ENCODE peak calls at places on chromosomes 16 and 17, in six cellular contexts. One of them, this sample, is unnamed.

GRCh38 chr16:11218324-11218962 is 37.6 kb downstream of the SOCS1 start:
- DNase-seq in iPS DF 19.7: no peak
- DNase-seq in stimulated activated CD4-positive, alpha-beta T cell treated with anti-CD3 and anti-CD28 coated beads, Interleukin-4, amount 100 ng/mL, for 48 hours: no peak
- DNase-seq in lower lobe of right lung: no peak
- DNase-seq in NCI-H1092: no peak
- DNase-seq in skeletal muscle cell: no peak
- DNase-seq in this sample: no peak

GRCh38 chr16:88466175-88466862 is 13.2 kb downstream of the ZFPM1 start:
- DNase-seq in iPS DF 19.7: no peak
- DNase-seq in stimulated activated CD4-positive, alpha-beta T cell treated with anti-CD3 and anti-CD28 coated beads, Interleukin-4, amount 100 ng/mL, for 48 hours: no peak
- DNase-seq in skeletal muscle cell: no peak
- DNase-seq in NCI-H1092: no peak
- DNase-seq in lower lobe of right lung: no peak
- DNase-seq in this sample: no peak

GRCh38 chr17:65559802-65560627 is 1.4 kb downstream of the AXIN2 start:
- DNase-seq in lower lobe of right lung: peak; percentile 61
- DNase-seq in NCI-H1092: no peak
- DNase-seq in iPS DF 19.7: no peak
- DNase-seq in skeletal muscle cell: no peak
- DNase-seq in stimulated activated CD4-positive, alpha-beta T cell treated with anti-CD3 and anti-CD28 coated beads, Interleukin-4, amount 100 ng/mL, for 48 hours: no peak
- DNase-seq in this sample: peak; percentile 78

GRCh38 chr17:1412185-1413110 is 12.4 kb upstream of the YWHAE start:
- DNase-seq in iPS DF 19.7: no peak
- DNase-seq in lower lobe of right lung: peak; percentile 70
- DNase-seq in skeletal muscle cell: no peak
- DNase-seq in stimulated activated CD4-positive, alpha-beta T cell treated with anti-CD3 and anti-CD28 coated beads, Interleukin-4, amount 100 ng/mL, for 48 hours: no peak
- DNase-seq in NCI-H1092: no peak
- DNase-seq in this sample: peak; percentile 42

GRCh38 chr17:4176803-4177472 is 33.9 kb downstream of the CYB5D2 start:
- DNase-seq in skeletal muscle cell: no peak
- DNase-seq in iPS DF 19.7: no peak
- DNase-seq in stimulated activated CD4-positive, alpha-beta T cell treated with anti-CD3 and anti-CD28 coated beads, Interleukin-4, amount 100 ng/mL, for 48 hours: no peak
- DNase-seq in NCI-H1092: no peak
- DNase-seq in lower lobe of right lung: no peak
- DNase-seq in this sample: peak; percentile 28

GRCh38 chr17:8747731-8748130 is 3.1 kb upstream of the CCDC42 start:
- DNase-seq in lower lobe of right lung: no peak
- DNase-seq in NCI-H1092: no peak
- DNase-seq in skeletal muscle cell: no peak
- DNase-seq in iPS DF 19.7: no peak
- DNase-seq in stimulated activated CD4-positive, alpha-beta T cell treated with anti-CD3 and anti-CD28 coated beads, Interleukin-4, amount 100 ng/mL, for 48 hours: no peak
- DNase-seq in this sample: no peak

GRCh38 chr17:19012171-19013080 is 7.9 kb upstream of the FAM83G start:
- DNase-seq in iPS DF 19.7: no peak
- DNase-seq in lower lobe of right lung: peak; percentile 22
- DNase-seq in skeletal muscle cell: no peak
- DNase-seq in NCI-H1092: no peak
- DNase-seq in stimulated activated CD4-positive, alpha-beta T cell treated with anti-CD3 and anti-CD28 coated beads, Interleukin-4, amount 100 ng/mL, for 48 hours: no peak
- DNase-seq in this sample: peak; percentile 12

GRCh38 chr17:77345260-77345910 is 204.6 kb downstream of the SEC14L1 start:
- DNase-seq in lower lobe of right lung: no peak
- DNase-seq in NCI-H1092: no peak
- DNase-seq in stimulated activated CD4-positive, alpha-beta T cell treated with anti-CD3 and anti-CD28 coated beads, Interleukin-4, amount 100 ng/mL, for 48 hours: no peak
- DNase-seq in iPS DF 19.7: no peak
- DNase-seq in skeletal muscle cell: no peak
- DNase-seq in this sample: no peak

GRCh38 chr17:8320990-8321389 is 10.9 kb downstream of the ARHGEF15 start:
- DNase-seq in lower lobe of right lung: no peak
- DNase-seq in skeletal muscle cell: no peak
- DNase-seq in stimulated activated CD4-positive, alpha-beta T cell treated with anti-CD3 and anti-CD28 coated beads, Interleukin-4, amount 100 ng/mL, for 48 hours: no peak
- DNase-seq in iPS DF 19.7: no peak
- DNase-seq in NCI-H1092: no peak
- DNase-seq in this sample: no peak

GRCh38 chr16:86835981-86836380 is 257.6 kb downstream of the FOXL1 start:
- DNase-seq in stimulated activated CD4-positive, alpha-beta T cell treated with anti-CD3 and anti-CD28 coated beads, Interleukin-4, amount 100 ng/mL, for 48 hours: no peak
- DNase-seq in lower lobe of right lung: no peak
- DNase-seq in iPS DF 19.7: no peak
- DNase-seq in skeletal muscle cell: no peak
- DNase-seq in NCI-H1092: no peak
- DNase-seq in this sample: no peak

GRCh38 chr16:17171250-17172143 is 299.3 kb downstream of the XYLT1 start:
- DNase-seq in skeletal muscle cell: no peak
- DNase-seq in lower lobe of right lung: no peak
- DNase-seq in NCI-H1092: no peak
- DNase-seq in stimulated activated CD4-positive, alpha-beta T cell treated with anti-CD3 and anti-CD28 coated beads, Interleukin-4, amount 100 ng/mL, for 48 hours: no peak
- DNase-seq in iPS DF 19.7: no peak
- DNase-seq in this sample: no peak

GRCh38 chr17:31467502-31468256 is 76.2 kb downstream of the RAB11FIP4 start:
- DNase-seq in NCI-H1092: no peak
- DNase-seq in lower lobe of right lung: no peak
- DNase-seq in skeletal muscle cell: no peak
- DNase-seq in iPS DF 19.7: no peak
- DNase-seq in stimulated activated CD4-positive, alpha-beta T cell treated with anti-CD3 and anti-CD28 coated beads, Interleukin-4, amount 100 ng/mL, for 48 hours: no peak
- DNase-seq in this sample: peak; percentile 67

GRCh38 chr17:60095830-60096229 is 17.1 kb upstream of the HEATR6 start:
- DNase-seq in stimulated activated CD4-positive, alpha-beta T cell treated with anti-CD3 and anti-CD28 coated beads, Interleukin-4, amount 100 ng/mL, for 48 hours: no peak
- DNase-seq in NCI-H1092: no peak
- DNase-seq in iPS DF 19.7: no peak
- DNase-seq in skeletal muscle cell: no peak
- DNase-seq in lower lobe of right lung: no peak
- DNase-seq in this sample: no peak

GRCh38 chr16:68378436-68379415 is 67.9 kb downstream of the PRMT7 start:
- DNase-seq in iPS DF 19.7: no peak
- DNase-seq in NCI-H1092: no peak
- DNase-seq in stimulated activated CD4-positive, alpha-beta T cell treated with anti-CD3 and anti-CD28 coated beads, Interleukin-4, amount 100 ng/mL, for 48 hours: no peak
- DNase-seq in skeletal muscle cell: no peak
- DNase-seq in lower lobe of right lung: no peak
- DNase-seq in this sample: no peak

GRCh38 chr17:68004201-68004600 is 7.9 kb upstream of the C17orf58 start:
- DNase-seq in skeletal muscle cell: no peak
- DNase-seq in iPS DF 19.7: no peak
- DNase-seq in NCI-H1092: no peak
- DNase-seq in stimulated activated CD4-positive, alpha-beta T cell treated with anti-CD3 and anti-CD28 coated beads, Interleukin-4, amount 100 ng/mL, for 48 hours: no peak
- DNase-seq in lower lobe of right lung: no peak
- DNase-seq in this sample: no peak

GRCh38 chr17:1735418-1735817 is 7.3 kb upstream of the SERPINF2 start:
- DNase-seq in stimulated activated CD4-positive, alpha-beta T cell treated with anti-CD3 and anti-CD28 coated beads, Interleukin-4, amount 100 ng/mL, for 48 hours: no peak
- DNase-seq in iPS DF 19.7: no peak
- DNase-seq in skeletal muscle cell: no peak
- DNase-seq in lower lobe of right lung: no peak
- DNase-seq in NCI-H1092: no peak
- DNase-seq in this sample: no peak

GRCh38 chr17:78040561-78041400 is 82.3 kb downstream of the TNRC6C start:
- DNase-seq in NCI-H1092: peak; percentile 63
- DNase-seq in skeletal muscle cell: no peak
- DNase-seq in stimulated activated CD4-positive, alpha-beta T cell treated with anti-CD3 and anti-CD28 coated beads, Interleukin-4, amount 100 ng/mL, for 48 hours: no peak
- DNase-seq in iPS DF 19.7: no peak
- DNase-seq in lower lobe of right lung: peak; percentile 76
- DNase-seq in this sample: peak; percentile 59

GRCh38 chr17:77328823-77329740 is 188.3 kb downstream of the SEC14L1 start:
- DNase-seq in iPS DF 19.7: no peak
- DNase-seq in skeletal muscle cell: no peak
- DNase-seq in lower lobe of right lung: peak; percentile 38
- DNase-seq in NCI-H1092: no peak
- DNase-seq in stimulated activated CD4-positive, alpha-beta T cell treated with anti-CD3 and anti-CD28 coated beads, Interleukin-4, amount 100 ng/mL, for 48 hours: no peak
- DNase-seq in this sample: no peak

GRCh38 chr16:10180771-10181163 is 1.5 kb downstream of the GRIN2A start:
- DNase-seq in lower lobe of right lung: no peak
- DNase-seq in iPS DF 19.7: no peak
- DNase-seq in skeletal muscle cell: no peak
- DNase-seq in stimulated activated CD4-positive, alpha-beta T cell treated with anti-CD3 and anti-CD28 coated beads, Interleukin-4, amount 100 ng/mL, for 48 hours: peak; percentile 18
- DNase-seq in NCI-H1092: no peak
- DNase-seq in this sample: peak; percentile 27

GRCh38 chr16:48001306-48001885 is 154.4 kb downstream of the ABCC12 start:
- DNase-seq in iPS DF 19.7: no peak
- DNase-seq in skeletal muscle cell: no peak
- DNase-seq in lower lobe of right lung: no peak
- DNase-seq in stimulated activated CD4-positive, alpha-beta T cell treated with anti-CD3 and anti-CD28 coated beads, Interleukin-4, amount 100 ng/mL, for 48 hours: no peak
- DNase-seq in NCI-H1092: no peak
- DNase-seq in this sample: no peak

GRCh38 chr17:45102856-45103255 is 29.5 kb downstream of the PLCD3 start:
- DNase-seq in NCI-H1092: no peak
- DNase-seq in stimulated activated CD4-positive, alpha-beta T cell treated with anti-CD3 and anti-CD28 coated beads, Interleukin-4, amount 100 ng/mL, for 48 hours: no peak
- DNase-seq in iPS DF 19.7: no peak
- DNase-seq in lower lobe of right lung: no peak
- DNase-seq in skeletal muscle cell: no peak
- DNase-seq in this sample: no peak

GRCh38 chr16:49513040-49513439 is 139.4 kb downstream of the C16orf78 start:
- DNase-seq in stimulated activated CD4-positive, alpha-beta T cell treated with anti-CD3 and anti-CD28 coated beads, Interleukin-4, amount 100 ng/mL, for 48 hours: no peak
- DNase-seq in iPS DF 19.7: no peak
- DNase-seq in NCI-H1092: peak; percentile 21
- DNase-seq in skeletal muscle cell: no peak
- DNase-seq in lower lobe of right lung: peak; percentile 38
- DNase-seq in this sample: no peak

GRCh38 chr17:29726721-29727252 is 104.1 kb upstream of the CORO6 start:
- DNase-seq in skeletal muscle cell: no peak
- DNase-seq in stimulated activated CD4-positive, alpha-beta T cell treated with anti-CD3 and anti-CD28 coated beads, Interleukin-4, amount 100 ng/mL, for 48 hours: no peak
- DNase-seq in iPS DF 19.7: no peak
- DNase-seq in NCI-H1092: no peak
- DNase-seq in lower lobe of right lung: no peak
- DNase-seq in this sample: no peak

GRCh38 chr17:19904412-19904811 is 36.7 kb upstream of the ULK2 start:
- DNase-seq in NCI-H1092: no peak
- DNase-seq in iPS DF 19.7: no peak
- DNase-seq in lower lobe of right lung: no peak
- DNase-seq in skeletal muscle cell: no peak
- DNase-seq in stimulated activated CD4-positive, alpha-beta T cell treated with anti-CD3 and anti-CD28 coated beads, Interleukin-4, amount 100 ng/mL, for 48 hours: no peak
- DNase-seq in this sample: no peak

GRCh38 chr17:6491071-6491700 is 46.9 kb downstream of the PIMREG start:
- DNase-seq in skeletal muscle cell: no peak
- DNase-seq in stimulated activated CD4-positive, alpha-beta T cell treated with anti-CD3 and anti-CD28 coated beads, Interleukin-4, amount 100 ng/mL, for 48 hours: no peak
- DNase-seq in NCI-H1092: no peak
- DNase-seq in lower lobe of right lung: peak; percentile 14
- DNase-seq in iPS DF 19.7: no peak
- DNase-seq in this sample: peak; percentile 16

GRCh38 chr16:20781697-20782096 is 17.9 kb downstream of the ACSM3 start:
- DNase-seq in NCI-H1092: no peak
- DNase-seq in stimulated activated CD4-positive, alpha-beta T cell treated with anti-CD3 and anti-CD28 coated beads, Interleukin-4, amount 100 ng/mL, for 48 hours: no peak
- DNase-seq in lower lobe of right lung: no peak
- DNase-seq in iPS DF 19.7: no peak
- DNase-seq in skeletal muscle cell: no peak
- DNase-seq in this sample: no peak

GRCh38 chr16:61792194-61792904 is 243.9 kb downstream of the CDH8 start:
- DNase-seq in stimulated activated CD4-positive, alpha-beta T cell treated with anti-CD3 and anti-CD28 coated beads, Interleukin-4, amount 100 ng/mL, for 48 hours: no peak
- DNase-seq in NCI-H1092: no peak
- DNase-seq in skeletal muscle cell: peak; percentile 75
- DNase-seq in iPS DF 19.7: no peak
- DNase-seq in lower lobe of right lung: no peak
- DNase-seq in this sample: no peak

GRCh38 chr17:19374136-19374535 is 4.2 kb upstream of the MAPK7 start:
- DNase-seq in lower lobe of right lung: no peak
- DNase-seq in stimulated activated CD4-positive, alpha-beta T cell treated with anti-CD3 and anti-CD28 coated beads, Interleukin-4, amount 100 ng/mL, for 48 hours: no peak
- DNase-seq in skeletal muscle cell: no peak
- DNase-seq in NCI-H1092: no peak
- DNase-seq in iPS DF 19.7: no peak
- DNase-seq in this sample: no peak